ENCODE peak calls at places on chromosomes 6 and 20, in five cellular contexts. C is CD14-positive monocyte, L is lung, G is heart left ventricle, R is amygdala. V is an unnamed sample.

GRCh38 chr6:113980937-113981554 is 10.1 kb upstream of the HDAC2 start:
- DNase-seq in L (no peak), C (no peak), G (no peak), R (no peak), V (no peak)

GRCh38 chr6:100393493-100393892 is 71.2 kb downstream of the SIM1 start:
- DNase-seq in R (no peak), C (no peak), L (no peak), G (no peak), V (no peak)

GRCh38 chr6:87968435-87969278 is 79.0 kb upstream of the SPACA1 start:
- DNase-seq in C (no peak), G (no peak), R (no peak), L (peak), V (no peak)

GRCh38 chr6:138526822-138527235 is 27.5 kb upstream of the NHSL1 start:
- DNase-seq in R (no peak), L (no peak), C (no peak), G (no peak), V (no peak)

GRCh38 chr6:3138341-3138740 is 19.0 kb downstream of the TUBB2A start:
- DNase-seq in C (no peak), L (no peak), G (no peak), R (no peak), V (no peak)

GRCh38 chr6:93916716-93917115 is 497.4 kb upstream of the EPHA7 start:
- DNase-seq in C (no peak), R (no peak), G (no peak), L (no peak), V (no peak)

GRCh38 chr20:63273635-63274380 is 1.2 kb downstream of the ARFGAP1 start:
- DNase-seq in R (no peak), C (no peak), L (no peak), G (no peak), V (no peak)

GRCh38 chr20:31712564-31713311 is 9.9 kb downstream of the BCL2L1 start:
- DNase-seq in C (no peak), L (peak), R (peak), G (peak), V (peak)

GRCh38 chr6:125066964-125067363 is 86.6 kb upstream of the TPD52L1 start:
- DNase-seq in R (no peak), G (no peak), L (no peak), C (no peak), V (no peak)

GRCh38 chr20:53960586-53961386 is 109.6 kb downstream of the BCAS1 start:
- DNase-seq in G (no peak), R (no peak), C (no peak), L (no peak), V (no peak)

GRCh38 chr20:38564680-38565079 is 16.3 kb upstream of the ADIG start:
- DNase-seq in L (no peak), G (no peak), R (no peak), C (no peak), V (no peak)

GRCh38 chr6:170402318-170403040 is 95.9 kb downstream of the FAM120B start:
- DNase-seq in C (no peak), R (no peak), G (no peak), L (no peak), V (no peak)

GRCh38 chr20:10487354-10488115 is 52.4 kb downstream of the SLX4IP start:
- DNase-seq in L (no peak), C (peak), R (no peak), G (no peak), V (no peak)